ENCODE peak calls at places on chromosomes 2 and 18, in five cellular contexts. One of them, this sample, is unnamed.

GRCh38 chr2:31137211-31138036 is 816 bp downstream of the GALNT14 start:
- DNase-seq in left ventricle myocardium inferior: no peak
- DNase-seq in immature natural killer cell: no peak
- DNase-seq in AG09319: peak
- DNase-seq in germinal center: peak
- DNase-seq in this sample: no peak

GRCh38 chr2:128686881-128687550 is 368.3 kb upstream of the HS6ST1 start:
- DNase-seq in left ventricle myocardium inferior: no peak
- DNase-seq in immature natural killer cell: no peak
- DNase-seq in AG09319: no peak
- DNase-seq in germinal center: no peak
- DNase-seq in this sample: no peak

GRCh38 chr2:132448331-132448730 is 31.7 kb downstream of the GPR39 start:
- DNase-seq in left ventricle myocardium inferior: peak
- DNase-seq in immature natural killer cell: no peak
- DNase-seq in AG09319: no peak
- DNase-seq in germinal center: no peak
- DNase-seq in this sample: no peak

GRCh38 chr2:106124787-106125549 is 69.1 kb downstream of the UXS1 start:
- DNase-seq in left ventricle myocardium inferior: no peak
- DNase-seq in immature natural killer cell: no peak
- DNase-seq in AG09319: no peak
- DNase-seq in germinal center: no peak
- DNase-seq in this sample: no peak

GRCh38 chr2:231611273-231612198 is 18.9 kb downstream of the TEX44 start:
- DNase-seq in left ventricle myocardium inferior: no peak
- DNase-seq in immature natural killer cell: no peak
- DNase-seq in AG09319: no peak
- DNase-seq in germinal center: no peak
- DNase-seq in this sample: peak

GRCh38 chr2:31337860-31338259 is 76.7 kb downstream of the XDH start:
- DNase-seq in left ventricle myocardium inferior: no peak
- DNase-seq in immature natural killer cell: no peak
- DNase-seq in AG09319: peak
- DNase-seq in germinal center: no peak
- DNase-seq in this sample: peak

GRCh38 chr18:43350176-43350575 is 72.9 kb upstream of the SYT4 start:
- DNase-seq in left ventricle myocardium inferior: no peak
- DNase-seq in immature natural killer cell: no peak
- DNase-seq in AG09319: no peak
- DNase-seq in germinal center: no peak
- DNase-seq in this sample: no peak

GRCh38 chr2:84441036-84441435 is 18.0 kb downstream of the SUCLG1 start:
- DNase-seq in left ventricle myocardium inferior: no peak
- DNase-seq in immature natural killer cell: no peak
- DNase-seq in AG09319: no peak
- DNase-seq in germinal center: no peak
- DNase-seq in this sample: no peak

GRCh38 chr2:195658541-195658890 is 1.5 kb downstream of the SLC39A10 start:
- DNase-seq in left ventricle myocardium inferior: no peak
- DNase-seq in immature natural killer cell: peak
- DNase-seq in AG09319: no peak
- DNase-seq in germinal center: no peak
- DNase-seq in this sample: no peak

GRCh38 chr2:151651274-151651673 is 83.0 kb downstream of the NEB start:
- DNase-seq in left ventricle myocardium inferior: no peak
- DNase-seq in immature natural killer cell: no peak
- DNase-seq in AG09319: no peak
- DNase-seq in germinal center: no peak
- DNase-seq in this sample: no peak

GRCh38 chr18:72973831-72974230 is 106.0 kb upstream of the NETO1 start:
- DNase-seq in left ventricle myocardium inferior: no peak
- DNase-seq in immature natural killer cell: no peak
- DNase-seq in AG09319: no peak
- DNase-seq in germinal center: no peak
- DNase-seq in this sample: no peak

GRCh38 chr2:121504316-121504715 is 26.4 kb upstream of the RNU4ATAC start:
- DNase-seq in left ventricle myocardium inferior: no peak
- DNase-seq in immature natural killer cell: no peak
- DNase-seq in AG09319: no peak
- DNase-seq in germinal center: no peak
- DNase-seq in this sample: no peak

GRCh38 chr2:134245340-134245984 is 8.4 kb upstream of the MGAT5 start:
- DNase-seq in left ventricle myocardium inferior: peak
- DNase-seq in immature natural killer cell: peak
- DNase-seq in AG09319: no peak
- DNase-seq in germinal center: peak
- DNase-seq in this sample: no peak

GRCh38 chr18:35311506-35311905 is 21.5 kb upstream of the ZSCAN30 start:
- DNase-seq in left ventricle myocardium inferior: no peak
- DNase-seq in immature natural killer cell: no peak
- DNase-seq in AG09319: no peak
- DNase-seq in germinal center: no peak
- DNase-seq in this sample: no peak

GRCh38 chr2:165630276-165630675 is 160.8 kb downstream of the CSRNP3 start:
- DNase-seq in left ventricle myocardium inferior: no peak
- DNase-seq in immature natural killer cell: no peak
- DNase-seq in AG09319: no peak
- DNase-seq in germinal center: no peak
- DNase-seq in this sample: no peak

GRCh38 chr2:96529376-96530143 is 7.0 kb upstream of the ARID5A start:
- DNase-seq in left ventricle myocardium inferior: no peak
- DNase-seq in immature natural killer cell: no peak
- DNase-seq in AG09319: no peak
- DNase-seq in germinal center: no peak
- DNase-seq in this sample: no peak

GRCh38 chr2:158620656-158621055 is 163.9 kb downstream of the PKP4 start:
- DNase-seq in left ventricle myocardium inferior: no peak
- DNase-seq in immature natural killer cell: no peak
- DNase-seq in AG09319: no peak
- DNase-seq in germinal center: no peak
- DNase-seq in this sample: no peak

GRCh38 chr2:179677148-179677688 is 184.2 kb downstream of the ZNF385B start:
- DNase-seq in left ventricle myocardium inferior: no peak
- DNase-seq in immature natural killer cell: no peak
- DNase-seq in AG09319: no peak
- DNase-seq in germinal center: no peak
- DNase-seq in this sample: peak